ENCODE peak calls at places on chromosome 20, in four cellular contexts. D is left lung, G is kidney glomerular epithelial cell, S is NCI-H1417. Y is an unnamed sample.

GRCh38 chr20:38505091-38505455 is 32.4 kb downstream of the RALGAPB start:
- DNase-seq in D (no peak), G (no peak), S (no peak), Y (no peak)

GRCh38 chr20:54515788-54516324 is 40.5 kb downstream of the DOK5 start:
- DNase-seq in D (no peak), G (no peak), S (no peak), Y (no peak)

GRCh38 chr20:17557675-17558006 is 12.2 kb upstream of the DSTN start:
- DNase-seq in D (no peak), G (peak), S (peak), Y (peak)

GRCh38 chr20:24502184-24502583 is 32.8 kb downstream of the SYNDIG1 start:
- DNase-seq in D (no peak), G (peak), S (no peak), Y (peak)

GRCh38 chr20:50303573-50304500 is 113.2 kb downstream of the CEBPB start:
- DNase-seq in D (no peak), G (peak), S (peak), Y (peak)

GRCh38 chr20:57746832-57747404 is 37.1 kb upstream of the PMEPA1 start:
- DNase-seq in D (peak), G (no peak), S (no peak), Y (no peak)

GRCh38 chr20:59149678-59150504 is 13.7 kb upstream of the ZNF831 start:
- DNase-seq in D (no peak), G (no peak), S (no peak), Y (no peak)

GRCh38 chr20:12404941-12405340 is 487.2 kb downstream of the BTBD3 start:
- DNase-seq in D (no peak), G (no peak), S (no peak), Y (no peak)

GRCh38 chr20:38985603-38986170 is 23.5 kb downstream of the DHX35 start:
- DNase-seq in D (no peak), G (peak), S (no peak), Y (peak)

GRCh38 chr20:10671221-10671849 is 2.5 kb downstream of the JAG1 start:
- DNase-seq in D (peak), G (peak), S (peak), Y (peak)

GRCh38 chr20:5065489-5066383 is 54.0 kb downstream of the PCNA start:
- DNase-seq in D (peak), G (peak), S (no peak), Y (peak)

GRCh38 chr20:43895235-43895634 is 19.4 kb upstream of the TOX2 start:
- DNase-seq in D (no peak), G (no peak), S (no peak), Y (peak)

GRCh38 chr20:2304180-2304579 is 8.4 kb downstream of the TGM3 start:
- DNase-seq in D (no peak), G (no peak), S (no peak), Y (no peak)

GRCh38 chr20:49969946-49970345 is 12.8 kb upstream of the SNAI1 start:
- DNase-seq in D (no peak), G (no peak), S (no peak), Y (no peak)

GRCh38 chr20:44780226-44780625 is 30.1 kb downstream of the RIMS4 start:
- DNase-seq in D (no peak), G (peak), S (no peak), Y (peak)

GRCh38 chr20:10461495-10461894 is 26.4 kb downstream of the SLX4IP start:
- DNase-seq in D (no peak), G (no peak), S (no peak), Y (no peak)

GRCh38 chr20:12955611-12956010 is 53.2 kb upstream of the SPTLC3 start:
- DNase-seq in D (no peak), G (no peak), S (no peak), Y (no peak)

GRCh38 chr20:38534756-38535155 is 46.2 kb upstream of the ADIG start:
- DNase-seq in D (no peak), G (no peak), S (no peak), Y (no peak)

GRCh38 chr20:37968726-37969401 is 64.4 kb downstream of the TTI1 start:
- DNase-seq in D (no peak), G (no peak), S (peak), Y (peak)

GRCh38 chr20:828987-829386 is 4.5 kb upstream of the FAM110A start:
- DNase-seq in D (no peak), G (no peak), S (no peak), Y (no peak)

GRCh38 chr20:56629464-56630085 is 469 bp downstream of the TFAP2C start:
- DNase-seq in D (no peak), G (no peak), S (no peak), Y (peak)

GRCh38 chr20:63848003-63848911 is 13.0 kb upstream of the ABHD16B start:
- DNase-seq in D (no peak), G (no peak), S (no peak), Y (no peak)

GRCh38 chr20:6122873-6123649 is at the start of gene FERMT1:
- DNase-seq in D (peak), G (peak), S (peak), Y (peak)

GRCh38 chr20:13119583-13119982 is 101.5 kb upstream of the ISM1 start:
- DNase-seq in D (no peak), G (peak), S (peak), Y (peak)

GRCh38 chr20:4063631-4064030 is 48.3 kb upstream of the RNF24 start:
- DNase-seq in D (no peak), G (no peak), S (no peak), Y (no peak)

GRCh38 chr20:13338999-13339411 is 117.9 kb downstream of the ISM1 start:
- DNase-seq in D (no peak), G (no peak), S (no peak), Y (no peak)